ENCODE peak calls at places on chromosome 15, in eight cellular contexts. P is Peyer's patch, X is psoas muscle, C is endothelial cell of umbilical vein, L is OCI-LY7, E is aorta, N is left ventricle myocardium inferior, D is right atrium auricular region. O is an unnamed sample.

GRCh38 chr15:56794150-56794922 is 61.0 kb upstream of the ZNF280D start:
- DNase-seq in L (no peak), E (no peak), X (no peak), P (no peak), N (no peak), D (no peak), C (no peak), O (no peak)

GRCh38 chr15:60966316-60966715 is 262.8 kb downstream of the RORA start:
- DNase-seq in C (no peak), P (no peak), X (no peak), D (no peak), E (no peak), L (no peak), N (no peak), O (no peak)

GRCh38 chr15:79644091-79644490 is 212.0 kb downstream of the MINAR1 start:
- DNase-seq in E (no peak), P (no peak), L (no peak), C (peak), D (no peak), N (no peak), X (no peak), O (no peak)

GRCh38 chr15:64247906-64248541 is 85.2 kb upstream of the PPIB start:
- DNase-seq in C (peak), E (no peak), P (no peak), L (no peak), D (no peak), X (no peak), N (no peak), O (no peak)

GRCh38 chr15:72288796-72289596 is 16.6 kb upstream of the PARP6 start:
- DNase-seq in D (no peak), C (no peak), E (no peak), N (no peak), P (no peak), X (no peak), L (no peak), O (no peak)

GRCh38 chr15:32878849-32879795 is 161.3 kb downstream of the GREM1 start:
- DNase-seq in X (no peak), C (no peak), E (no peak), L (no peak), D (no peak), P (no peak), N (no peak), O (no peak)

GRCh38 chr15:84761534-84762190 is 13.3 kb downstream of the ZNF592 start:
- DNase-seq in P (no peak), D (no peak), X (no peak), L (peak), E (no peak), C (peak), N (no peak), O (no peak)

GRCh38 chr15:89740137-89740536 is 10.9 kb downstream of the MESP1 start:
- DNase-seq in D (no peak), N (no peak), L (peak), X (no peak), P (peak), E (no peak), C (peak), O (no peak)

GRCh38 chr15:64989331-64990167 is at the start of gene SPG21:
- DNase-seq in D (peak), X (peak), P (peak), E (peak), C (peak), L (peak), N (peak), O (peak)

GRCh38 chr15:45855210-45855906 is 220.5 kb downstream of the SQOR start:
- DNase-seq in C (no peak), P (no peak), N (no peak), D (no peak), L (no peak), E (no peak), X (no peak), O (no peak)

GRCh38 chr15:89090791-89091666 is 2.8 kb downstream of the ABHD2 start:
- DNase-seq in D (peak), P (peak), C (peak), E (peak), N (peak), L (peak), X (peak), O (no peak)

GRCh38 chr15:51266548-51266947 is 71.8 kb downstream of the CYP19A1 start:
- DNase-seq in P (no peak), C (no peak), X (no peak), L (no peak), E (no peak), N (no peak), D (no peak), O (no peak)

GRCh38 chr15:64180235-64180824 is 17.5 kb upstream of the PPIB start:
- DNase-seq in L (no peak), P (peak), C (peak), D (no peak), E (no peak), X (no peak), N (no peak), O (peak)

GRCh38 chr15:75353604-75354003 is 6.8 kb downstream of the NEIL1 start:
- DNase-seq in P (no peak), N (no peak), E (peak), X (no peak), D (no peak), C (no peak), L (no peak), O (no peak)

GRCh38 chr15:73927003-73927475 is 777 bp downstream of the LOXL1 start:
- DNase-seq in D (no peak), E (peak), X (peak), L (no peak), N (peak), P (peak), C (peak), O (no peak)

GRCh38 chr15:25248583-25249235 is 190.1 kb downstream of the UBE3A start:
- DNase-seq in X (peak), P (no peak), C (no peak), E (peak), N (peak), L (no peak), D (no peak), O (no peak)

GRCh38 chr15:89221543-89221942 is at the start of gene RLBP1:
- DNase-seq in X (no peak), L (no peak), E (no peak), C (no peak), D (no peak), N (no peak), P (no peak), O (peak)

GRCh38 chr15:88574646-88575045 is 28.2 kb upstream of the DET1 start:
- DNase-seq in N (no peak), C (no peak), L (no peak), P (no peak), X (no peak), D (no peak), E (no peak), O (no peak)

GRCh38 chr15:67918205-67918861 is 78.5 kb upstream of the RNU6-1 start:
- DNase-seq in X (no peak), E (no peak), C (no peak), N (no peak), D (peak), P (no peak), L (no peak), O (no peak)

GRCh38 chr15:67916051-67916374 is 76.2 kb upstream of the RNU6-1 start:
- DNase-seq in C (no peak), P (no peak), E (no peak), D (no peak), N (no peak), L (no peak), X (no peak), O (no peak)

GRCh38 chr15:67916565-67916964 is 76.7 kb upstream of the RNU6-1 start:
- DNase-seq in L (no peak), C (no peak), D (peak), X (no peak), E (no peak), N (no peak), P (no peak), O (no peak)

GRCh38 chr15:67917636-67918035 is 77.8 kb upstream of the RNU6-1 start:
- DNase-seq in P (no peak), D (peak), X (no peak), C (no peak), N (no peak), E (no peak), L (no peak), O (no peak)

GRCh38 chr15:67917037-67917436 is 77.2 kb upstream of the RNU6-1 start:
- DNase-seq in P (no peak), L (no peak), D (peak), X (peak), E (peak), C (no peak), N (peak), O (no peak)
- H3K27ac ChIP-seq in P (no peak), L (no peak), D (peak), X (peak), E (peak), C (no peak), N (peak), O (no peak)

GRCh38 chr15:58409861-58410260 is 21.9 kb upstream of the LIPC start:
- DNase-seq in C (no peak), P (no peak), L (peak), E (no peak), X (no peak), N (no peak), D (no peak), O (no peak)
- H3K27ac ChIP-seq in C (no peak), P (no peak), L (no peak), E (no peak), X (no peak), N (no peak), D (no peak), O (no peak)

GRCh38 chr15:44489464-44489863 is 47.5 kb upstream of the EIF3J start:
- DNase-seq in L (no peak), N (no peak), D (no peak), E (no peak), C (peak), X (no peak), P (no peak), O (no peak)
- H3K27ac ChIP-seq in L (no peak), N (no peak), D (no peak), E (no peak), C (peak), X (peak), P (no peak), O (no peak)

GRCh38 chr15:41778503-41778902 is 4.2 kb downstream of the MAPKBP1 start:
- DNase-seq in X (no peak), C (peak), E (no peak), N (no peak), L (no peak), D (no peak), P (no peak), O (no peak)

GRCh38 chr15:41780727-41781126 is 6.4 kb downstream of the MAPKBP1 start:
- DNase-seq in C (peak), P (no peak), E (no peak), D (no peak), N (no peak), L (no peak), X (no peak), O (no peak)

GRCh38 chr15:41779662-41780157 is 5.4 kb downstream of the MAPKBP1 start:
- DNase-seq in D (no peak), E (no peak), C (no peak), X (no peak), L (peak), N (no peak), P (no peak), O (no peak)

GRCh38 chr15:41782486-41783271 is 8.4 kb downstream of the MAPKBP1 start:
- DNase-seq in N (no peak), X (no peak), P (peak), C (no peak), D (no peak), E (no peak), L (peak), O (no peak)

DNA sequence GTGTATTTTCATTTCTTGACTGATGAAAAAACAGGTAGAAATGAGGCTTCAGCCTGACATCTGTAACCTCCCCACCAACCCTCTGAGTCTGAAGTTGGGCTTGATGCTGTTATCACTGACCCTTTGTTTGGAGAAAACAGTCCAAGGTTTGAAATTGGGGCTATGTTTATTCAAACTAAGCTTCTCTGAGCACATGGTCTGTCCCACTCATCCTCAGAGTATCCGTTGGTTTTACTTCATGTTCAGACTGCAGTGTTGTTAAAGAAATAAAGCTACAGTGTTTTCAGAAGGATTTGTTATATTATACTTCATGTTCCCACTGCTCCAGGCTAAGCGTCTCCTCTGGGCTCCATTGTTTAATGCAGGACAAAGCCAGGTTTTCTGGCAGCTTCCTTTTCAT is 6.0 kb downstream of the MAPKBP1 start:
- DNase-seq in N (no peak), X (no peak), D (no peak), L (no peak), P (no peak), E (no peak), C (peak), O (no peak)
- H3K27ac ChIP-seq in N (peak), X (peak), D (no peak), L (peak), P (no peak), E (no peak), C (peak), O (no peak)

GRCh38 chr15:99686290-99686689 is 46.9 kb downstream of the LYSMD4 start:
- DNase-seq in D (no peak), C (no peak), N (no peak), L (no peak), X (no peak), P (no peak), E (no peak), O (no peak)

GRCh38 chr15:99682455-99682854 is 50.8 kb downstream of the LYSMD4 start:
- DNase-seq in E (no peak), N (no peak), L (peak), C (peak), D (no peak), P (no peak), X (no peak), O (no peak)

GRCh38 chr15:99677540-99678134 is 55.6 kb downstream of the LYSMD4 start:
- DNase-seq in C (no peak), P (no peak), X (no peak), L (no peak), N (no peak), E (no peak), D (no peak), O (no peak)

GRCh38 chr15:99683000-99683670 is 50.1 kb downstream of the LYSMD4 start:
- DNase-seq in P (no peak), L (peak), N (no peak), C (peak), E (no peak), X (no peak), D (no peak), O (no peak)
- H3K27ac ChIP-seq in P (no peak), L (peak), N (peak), C (peak), E (no peak), X (peak), D (peak), O (no peak)

GRCh38 chr15:38872732-38873131 is 308.1 kb upstream of the RASGRP1 start:
- DNase-seq in L (no peak), N (no peak), E (no peak), C (no peak), X (no peak), D (no peak), P (no peak), O (no peak)
- H3K27ac ChIP-seq in L (no peak), N (peak), E (no peak), C (no peak), X (no peak), D (no peak), P (no peak), O (no peak)

DNA sequence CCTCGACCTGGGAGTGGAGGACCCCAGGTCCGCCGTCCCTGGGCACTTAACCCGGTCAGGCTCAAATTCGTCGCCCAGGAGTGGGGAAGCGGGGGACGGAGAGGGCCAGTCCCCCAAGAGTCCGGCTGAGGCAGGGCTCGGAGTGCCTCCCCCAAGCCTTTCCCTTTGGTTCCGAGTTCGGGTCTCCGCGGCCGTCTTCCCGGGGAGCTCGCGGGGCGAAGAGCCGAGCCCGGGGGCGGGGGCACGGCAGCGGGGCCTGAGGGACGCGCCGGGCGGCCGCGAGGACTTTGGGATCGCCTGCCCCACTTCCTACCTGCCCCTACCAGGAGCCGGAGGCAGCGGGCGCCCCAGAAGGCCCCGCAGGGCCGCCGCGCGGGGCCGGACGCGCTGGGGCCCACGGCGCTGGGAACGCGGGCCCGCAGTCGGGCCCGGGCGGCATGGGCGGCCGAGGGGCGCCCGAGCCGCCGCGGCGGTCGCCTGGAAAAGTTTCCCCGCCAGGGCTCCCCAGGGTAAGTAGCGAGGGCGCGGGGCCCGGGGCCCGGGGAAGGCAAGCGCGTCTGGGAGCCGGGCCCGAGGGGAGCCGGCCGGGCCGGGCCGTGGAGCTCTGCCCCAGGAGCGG is 2.8 kb downstream of the FURIN start:
- DNase-seq in P (no peak), X (peak), N (peak), D (no peak), L (peak), E (peak), C (no peak), O (no peak)
- H3K27ac ChIP-seq in P (peak), X (peak), N (peak), D (peak), L (no peak), E (peak), C (peak), O (peak)

O was measured in caudate nucleus.